ENCODE peak calls at places on chromosomes 6 and 20, in four cellular contexts. One of them, this sample, is unnamed.

GRCh38 chr6:89501239-89501638 is 68.3 kb downstream of the ANKRD6 start:
- DNase-seq in pancreas: no peak
- DNase-seq in uterus: no peak
- DNase-seq in fibroblast of lung: no peak
- DNase-seq in this sample: no peak

GRCh38 chr6:33413601-33414120 is 2.8 kb downstream of the PHF1 start:
- DNase-seq in uterus: no peak
- DNase-seq in pancreas: no peak
- DNase-seq in fibroblast of lung: no peak
- DNase-seq in this sample: no peak

GRCh38 chr6:169168706-169169105 is 84.9 kb downstream of the THBS2 start:
- DNase-seq in pancreas: no peak
- DNase-seq in fibroblast of lung: no peak
- DNase-seq in uterus: no peak
- DNase-seq in this sample: no peak

GRCh38 chr6:130362128-130362527 is 3.7 kb upstream of the TMEM200A start:
- DNase-seq in fibroblast of lung: no peak
- DNase-seq in pancreas: no peak
- DNase-seq in uterus: no peak
- DNase-seq in this sample: no peak

GRCh38 chr20:11569163-11569562 is 348.5 kb upstream of the BTBD3 start:
- DNase-seq in fibroblast of lung: no peak
- DNase-seq in pancreas: no peak
- DNase-seq in uterus: no peak
- DNase-seq in this sample: no peak

GRCh38 chr6:41426438-41426851 is 91.0 kb downstream of the NCR2 start:
- DNase-seq in pancreas: no peak
- DNase-seq in fibroblast of lung: no peak
- DNase-seq in uterus: no peak
- DNase-seq in this sample: no peak

GRCh38 chr20:37541326-37541725 is 13.7 kb upstream of the BLCAP start:
- DNase-seq in uterus: no peak
- DNase-seq in pancreas: no peak
- DNase-seq in fibroblast of lung: no peak
- DNase-seq in this sample: no peak

GRCh38 chr20:49426873-49427272 is 55.6 kb downstream of the KCNB1 start:
- DNase-seq in uterus: no peak
- DNase-seq in pancreas: no peak
- DNase-seq in fibroblast of lung: peak; percentile 4
- DNase-seq in this sample: no peak

GRCh38 chr20:8361008-8361652 is 229.1 kb downstream of the PLCB1 start:
- DNase-seq in pancreas: no peak
- DNase-seq in fibroblast of lung: peak; percentile 24
- DNase-seq in uterus: no peak
- DNase-seq in this sample: peak; percentile 58

GRCh38 chr6:132011582-132011981 is 60.4 kb upstream of the CCN2 start:
- DNase-seq in uterus: peak; percentile 25
- DNase-seq in pancreas: no peak
- DNase-seq in fibroblast of lung: peak; percentile 72
- DNase-seq in this sample: no peak

GRCh38 chr6:148716811-148717210 is 30.0 kb upstream of the UST start:
- DNase-seq in uterus: no peak
- DNase-seq in fibroblast of lung: peak; percentile 58
- DNase-seq in pancreas: no peak
- DNase-seq in this sample: no peak

GRCh38 chr20:3679749-3680700 is 1.8 kb downstream of the ADAM33 start:
- DNase-seq in fibroblast of lung: peak; percentile 69
- DNase-seq in uterus: peak; percentile 89
- DNase-seq in pancreas: no peak
- DNase-seq in this sample: peak; percentile 48

GRCh38 chr6:39309942-39310531 is 4.2 kb downstream of the KCNK17 start:
- DNase-seq in fibroblast of lung: peak; percentile 61
- DNase-seq in pancreas: peak; percentile 66
- DNase-seq in uterus: peak; percentile 27
- DNase-seq in this sample: peak; percentile 62

GRCh38 chr6:43644940-43645612 is at the start of gene RSPH9:
- DNase-seq in fibroblast of lung: peak; percentile 85
- DNase-seq in uterus: peak; percentile 82
- DNase-seq in pancreas: peak; percentile 63
- DNase-seq in this sample: peak; percentile 44

GRCh38 chr20:44219287-44219686 is 8.7 kb upstream of the OSER1 start:
- DNase-seq in pancreas: no peak
- DNase-seq in fibroblast of lung: no peak
- DNase-seq in uterus: no peak
- DNase-seq in this sample: no peak

GRCh38 chr20:57957397-57958049 is 247.7 kb upstream of the PMEPA1 start:
- DNase-seq in pancreas: no peak
- DNase-seq in fibroblast of lung: no peak
- DNase-seq in uterus: peak; percentile 80
- DNase-seq in this sample: no peak

GRCh38 chr20:63321148-63321831 is 28.3 kb downstream of the COL20A1 start:
- DNase-seq in pancreas: peak; percentile 8
- DNase-seq in uterus: no peak
- DNase-seq in fibroblast of lung: peak; percentile 54
- DNase-seq in this sample: peak; percentile 40

GRCh38 chr20:56624786-56625681 is 4.1 kb upstream of the TFAP2C start:
- DNase-seq in uterus: no peak
- DNase-seq in fibroblast of lung: no peak
- DNase-seq in pancreas: no peak
- DNase-seq in this sample: no peak

GRCh38 chr6:28597217-28597835 is 71.6 kb downstream of the GPX5 start:
- DNase-seq in pancreas: no peak
- DNase-seq in fibroblast of lung: peak; percentile 61
- DNase-seq in uterus: peak; percentile 23
- DNase-seq in this sample: peak; percentile 68

GRCh38 chr6:167856999-167857660 is 30.4 kb downstream of the AFDN start:
- DNase-seq in fibroblast of lung: peak; percentile 60
- DNase-seq in pancreas: no peak
- DNase-seq in uterus: no peak
- DNase-seq in this sample: peak; percentile 71

GRCh38 chr6:79750806-79751205 is 119.7 kb downstream of the SH3BGRL2 start:
- DNase-seq in pancreas: no peak
- DNase-seq in fibroblast of lung: no peak
- DNase-seq in uterus: no peak
- DNase-seq in this sample: no peak

GRCh38 chr6:168088161-168089106 is 9.4 kb upstream of the FRMD1 start:
- DNase-seq in pancreas: no peak
- DNase-seq in fibroblast of lung: peak; percentile 33
- DNase-seq in uterus: peak; percentile 51
- DNase-seq in this sample: peak; percentile 74

GRCh38 chr20:35504751-35505150 is 24.7 kb downstream of the C20orf173 start:
- DNase-seq in fibroblast of lung: no peak
- DNase-seq in uterus: no peak
- DNase-seq in pancreas: no peak
- DNase-seq in this sample: no peak

GRCh38 chr6:141482773-141483172 is 650.0 kb upstream of the GJE1 start:
- DNase-seq in pancreas: no peak
- DNase-seq in fibroblast of lung: peak; percentile 58
- DNase-seq in uterus: no peak
- DNase-seq in this sample: peak; percentile 20

GRCh38 chr6:134619077-134619476 is 301.2 kb upstream of the SGK1 start:
- DNase-seq in fibroblast of lung: no peak
- DNase-seq in pancreas: no peak
- DNase-seq in uterus: no peak
- DNase-seq in this sample: no peak

GRCh38 chr6:161917645-161918044 is 643.8 kb upstream of the AGPAT4 start:
- DNase-seq in pancreas: no peak
- DNase-seq in uterus: no peak
- DNase-seq in fibroblast of lung: peak; percentile 17
- DNase-seq in this sample: no peak

GRCh38 chr6:92779758-92780157 is 639.6 kb downstream of the EPHA7 start:
- DNase-seq in fibroblast of lung: peak; percentile 80
- DNase-seq in pancreas: peak; percentile 17
- DNase-seq in uterus: peak; percentile 47
- DNase-seq in this sample: peak; percentile 63

GRCh38 chr6:20126102-20126752 is 86.0 kb downstream of the MBOAT1 start:
- DNase-seq in pancreas: no peak
- DNase-seq in fibroblast of lung: no peak
- DNase-seq in uterus: no peak
- DNase-seq in this sample: no peak

GRCh38 chr20:23349338-23350006 is 1.1 kb upstream of the NXT1 start:
- DNase-seq in uterus: peak; percentile 48
- DNase-seq in pancreas: peak; percentile 23
- DNase-seq in fibroblast of lung: no peak
- DNase-seq in this sample: no peak

GRCh38 chr6:39543117-39543516 is 182.1 kb downstream of the KIF6 start:
- DNase-seq in fibroblast of lung: peak; percentile 36
- DNase-seq in pancreas: no peak
- DNase-seq in uterus: peak; percentile 23
- DNase-seq in this sample: no peak

GRCh38 chr6:110348956-110349565 is 9.1 kb downstream of the METTL24 start:
- DNase-seq in uterus: no peak
- DNase-seq in pancreas: no peak
- DNase-seq in fibroblast of lung: no peak
- DNase-seq in this sample: no peak

GRCh38 chr6:29011276-29011734 is 6.2 kb upstream of the ZNF311 start:
- DNase-seq in uterus: peak; percentile 30
- DNase-seq in pancreas: peak; percentile 31
- DNase-seq in fibroblast of lung: peak; percentile 67
- DNase-seq in this sample: peak; percentile 51

GRCh38 chr20:63230800-63231268 is 4.9 kb upstream of the BIRC7 start:
- DNase-seq in uterus: no peak
- DNase-seq in fibroblast of lung: peak; percentile 68
- DNase-seq in pancreas: peak; percentile 33
- DNase-seq in this sample: peak; percentile 60

GRCh38 chr6:3773696-3774298 is 22.3 kb upstream of the PXDC1 start:
- DNase-seq in uterus: peak; percentile 46
- DNase-seq in fibroblast of lung: peak; percentile 59
- DNase-seq in pancreas: no peak
- DNase-seq in this sample: no peak

GRCh38 chr6:169849396-169849795 is 98.0 kb downstream of the ERMARD start:
- DNase-seq in fibroblast of lung: no peak
- DNase-seq in pancreas: no peak
- DNase-seq in uterus: no peak
- DNase-seq in this sample: no peak

GRCh38 chr6:12870033-12870432 is 153.5 kb downstream of the PHACTR1 start:
- DNase-seq in pancreas: no peak
- DNase-seq in fibroblast of lung: no peak
- DNase-seq in uterus: no peak
- DNase-seq in this sample: no peak

GRCh38 chr6:22716721-22717120 is 147.4 kb downstream of the HDGFL1 start:
- DNase-seq in pancreas: peak; percentile 38
- DNase-seq in fibroblast of lung: no peak
- DNase-seq in uterus: no peak
- DNase-seq in this sample: no peak

GRCh38 chr20:46967647-46968046 is 73.0 kb downstream of the EYA2 start:
- DNase-seq in fibroblast of lung: no peak
- DNase-seq in pancreas: no peak
- DNase-seq in uterus: no peak
- DNase-seq in this sample: no peak
- H3K4me3 ChIP-seq in fibroblast of lung: no peak overlapping the region
- H3K4me3 ChIP-seq in pancreas: no peak overlapping the region
- H3K4me3 ChIP-seq in uterus: no peak overlapping the region
- H3K4me3 ChIP-seq in this sample: no peak overlapping the region

GRCh38 chr6:31968326-31968725 is 3.6 kb downstream of the DXO start:
- DNase-seq in fibroblast of lung: no peak
- DNase-seq in pancreas: no peak
- DNase-seq in uterus: no peak
- DNase-seq in this sample: no peak
- H3K4me3 ChIP-seq in fibroblast of lung: no peak overlapping the region
- H3K4me3 ChIP-seq in pancreas: no peak overlapping the region
- H3K4me3 ChIP-seq in uterus: no peak overlapping the region
- H3K4me3 ChIP-seq in this sample: no peak overlapping the region

GRCh38 chr20:47770931-47771330 is 14.3 kb downstream of the SULF2 start:
- DNase-seq in pancreas: no peak
- DNase-seq in uterus: no peak
- DNase-seq in fibroblast of lung: no peak
- DNase-seq in this sample: no peak

GRCh38 chr20:47775039-47775438 is 10.2 kb downstream of the SULF2 start:
- DNase-seq in uterus: no peak
- DNase-seq in pancreas: no peak
- DNase-seq in fibroblast of lung: no peak
- DNase-seq in this sample: no peak

GRCh38 chr20:47774081-47774777 is 11.1 kb downstream of the SULF2 start:
- DNase-seq in fibroblast of lung: no peak
- DNase-seq in pancreas: peak; percentile 32
- DNase-seq in uterus: peak; percentile 43
- DNase-seq in this sample: no peak

GRCh38 chr20:47776639-47777038 is 8.6 kb downstream of the SULF2 start:
- DNase-seq in pancreas: no peak
- DNase-seq in fibroblast of lung: no peak
- DNase-seq in uterus: no peak
- DNase-seq in this sample: no peak

DNA sequence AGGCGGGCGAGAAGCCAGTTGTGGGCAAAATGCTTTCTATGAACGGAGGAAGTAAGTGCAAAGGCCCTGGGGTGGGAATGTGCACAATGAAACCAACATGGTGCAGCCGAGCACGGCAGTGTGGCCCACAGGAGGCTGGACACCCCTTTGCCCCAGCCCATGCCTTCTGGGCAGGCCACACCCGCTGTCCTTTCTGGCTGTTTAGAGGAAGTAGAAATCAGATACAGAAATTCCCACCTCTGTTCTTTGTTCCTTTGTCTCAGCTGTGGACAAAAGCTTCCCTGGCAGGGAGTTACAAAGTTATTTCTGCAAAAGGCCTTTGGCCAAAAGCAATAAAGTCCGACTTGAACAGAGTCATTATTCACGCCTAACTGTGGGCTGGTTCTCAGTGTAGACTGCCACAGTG is 11.9 kb downstream of the SULF2 start:
- DNase-seq in pancreas: no peak
- DNase-seq in fibroblast of lung: no peak
- DNase-seq in uterus: peak; percentile 38
- DNase-seq in this sample: no peak
- H3K4me3 ChIP-seq in pancreas: no peak overlapping the region
- H3K4me3 ChIP-seq in fibroblast of lung: no peak overlapping the region
- H3K4me3 ChIP-seq in uterus: no peak overlapping the region
- H3K4me3 ChIP-seq in this sample: no peak overlapping the region

GRCh38 chr6:147173140-147173539 is 31.1 kb upstream of the STXBP5 start:
- DNase-seq in fibroblast of lung: no peak
- DNase-seq in uterus: no peak
- DNase-seq in pancreas: no peak
- DNase-seq in this sample: no peak

GRCh38 chr6:147167576-147168461 is 36.4 kb upstream of the STXBP5 start:
- DNase-seq in pancreas: no peak
- DNase-seq in uterus: no peak
- DNase-seq in fibroblast of lung: no peak
- DNase-seq in this sample: no peak

GRCh38 chr6:147167009-147167408 is 37.2 kb upstream of the STXBP5 start:
- DNase-seq in uterus: no peak
- DNase-seq in fibroblast of lung: peak; percentile 40
- DNase-seq in pancreas: no peak
- DNase-seq in this sample: peak; percentile 35

GRCh38 chr6:147169529-147169928 is 34.7 kb upstream of the STXBP5 start:
- DNase-seq in pancreas: no peak
- DNase-seq in uterus: no peak
- DNase-seq in fibroblast of lung: no peak
- DNase-seq in this sample: no peak

DNA sequence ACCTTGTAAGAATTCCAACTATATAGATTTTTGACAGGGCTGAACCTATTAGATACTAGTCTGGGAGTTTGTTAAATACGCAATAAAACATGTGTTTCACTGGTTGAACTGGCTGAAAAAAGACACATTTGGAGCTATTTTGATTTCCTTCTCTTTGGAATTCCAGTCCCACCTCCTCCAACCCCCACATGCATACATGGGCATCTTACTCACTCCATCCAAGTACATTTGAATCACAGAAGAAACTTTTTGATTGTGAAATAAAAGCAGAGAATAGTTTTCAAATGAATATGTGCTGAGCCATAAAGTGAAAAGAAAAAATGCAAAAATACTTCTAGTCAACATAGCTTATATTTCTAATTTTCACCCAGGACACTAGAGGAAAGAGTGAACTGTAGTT is 33.9 kb upstream of the STXBP5 start:
- DNase-seq in fibroblast of lung: peak; percentile 94
- DNase-seq in uterus: no peak
- DNase-seq in pancreas: no peak
- DNase-seq in this sample: peak; percentile 95
- H3K4me3 ChIP-seq in fibroblast of lung: no peak overlapping the region
- H3K4me3 ChIP-seq in uterus: no peak overlapping the region
- H3K4me3 ChIP-seq in pancreas: no peak overlapping the region
- H3K4me3 ChIP-seq in this sample: no peak overlapping the region